ENCODE peak calls at places on chromosomes 7 and 10, in seven cellular contexts. V, W, P, B, I, O and F are unnamed samples.

GRCh38 chr7:44738876-44739665 is 9.6 kb upstream of the ZMIZ2 start:
- DNase-seq in V (no peak), O (no peak), B (no peak), W (no peak), P (no peak), I (no peak), F (no peak)

GRCh38 chr10:21164687-21165086 is 267.6 kb upstream of the NEBL start:
- DNase-seq in P (no peak), I (no peak), B (no peak), W (no peak), O (no peak), V (no peak), F (no peak)

GRCh38 chr7:98354511-98355249 is 46.2 kb downstream of the BAIAP2L1 start:
- DNase-seq in I (peak), V (no peak), O (no peak), P (peak), B (peak), W (no peak), F (peak)

GRCh38 chr7:155170331-155170730 is 100.2 kb downstream of the HTR5A start:
- DNase-seq in V (no peak), I (no peak), W (no peak), O (no peak), B (no peak), P (no peak), F (no peak)

GRCh38 chr10:72846225-72846624 is 47.3 kb upstream of the OIT3 start:
- DNase-seq in P (no peak), O (no peak), W (no peak), B (peak), I (peak), V (no peak), F (peak)

GRCh38 chr7:130084037-130084875 is 13.9 kb downstream of the KLHDC10 start:
- DNase-seq in P (no peak), V (no peak), I (no peak), W (no peak), O (no peak), B (peak), F (no peak)

GRCh38 chr10:43210556-43210955 is 56.3 kb downstream of the RASGEF1A start:
- DNase-seq in P (no peak), W (peak), B (no peak), I (no peak), V (peak), O (no peak), F (no peak)

GRCh38 chr10:85610381-85611092 is 756.1 kb downstream of the GRID1 start:
- DNase-seq in B (no peak), I (no peak), O (no peak), V (no peak), P (no peak), W (no peak), F (no peak)

GRCh38 chr7:104482362-104483042 is 154.1 kb downstream of the LHFPL3 start:
- DNase-seq in I (no peak), O (no peak), W (no peak), P (no peak), V (no peak), B (no peak), F (no peak)

GRCh38 chr10:44465430-44466115 is 80.7 kb upstream of the CXCL12 start:
- DNase-seq in I (no peak), B (peak), P (peak), V (no peak), O (no peak), W (no peak), F (no peak)

GRCh38 chr7:80147543-80148376 is 13.1 kb downstream of the GNAI1 start:
- DNase-seq in B (peak), O (no peak), P (no peak), W (no peak), V (no peak), I (no peak), F (peak)

GRCh38 chr7:23462846-23463245 is 7.4 kb downstream of the IGF2BP3 start:
- DNase-seq in V (no peak), W (no peak), B (peak), I (peak), O (no peak), P (no peak), F (peak)

GRCh38 chr7:155356323-155357105 is 58.8 kb downstream of the INSIG1 start:
- DNase-seq in P (peak), W (no peak), B (no peak), O (no peak), V (peak), I (peak), F (peak)

GRCh38 chr7:159200421-159200820 is 55.8 kb upstream of the VIPR2 start:
- DNase-seq in P (no peak), B (no peak), W (no peak), I (no peak), V (no peak), O (no peak), F (no peak)

GRCh38 chr7:132576723-132577089 is 436 bp upstream of the PLXNA4 start:
- DNase-seq in V (no peak), O (no peak), P (no peak), B (no peak), I (no peak), W (no peak), F (peak)

GRCh38 chr10:12628964-12629766 is 279.8 kb downstream of the CAMK1D start:
- DNase-seq in O (no peak), W (no peak), I (peak), V (no peak), P (no peak), B (peak), F (no peak)

GRCh38 chr7:41824284-41824683 is 121.4 kb upstream of the INHBA start:
- DNase-seq in V (no peak), I (peak), W (no peak), O (no peak), P (no peak), B (peak), F (peak)

GRCh38 chr7:28732037-28732869 is 225.9 kb downstream of the TRIL start:
- DNase-seq in I (peak), P (no peak), W (no peak), B (peak), V (no peak), O (no peak), F (peak)

GRCh38 chr10:48455392-48456151 is 149.1 kb downstream of the MAPK8 start:
- DNase-seq in I (no peak), V (no peak), B (no peak), W (no peak), P (no peak), O (no peak), F (no peak)

GRCh38 chr7:94145602-94146001 is 141.4 kb upstream of the BET1 start:
- DNase-seq in V (no peak), I (no peak), O (no peak), P (no peak), W (no peak), B (no peak), F (peak)

GRCh38 chr7:30135551-30136271 is 925 bp downstream of the MTURN start:
- DNase-seq in O (peak), I (peak), W (peak), P (peak), V (peak), B (peak), F (peak)

GRCh38 chr10:79102056-79102874 is 33.5 kb downstream of the ZMIZ1 start:
- DNase-seq in O (no peak), B (peak), P (peak), I (peak), W (peak), V (peak), F (peak)

GRCh38 chr7:140159487-140159886 is 17.3 kb downstream of the KDM7A start:
- DNase-seq in I (peak), O (no peak), W (no peak), B (peak), P (peak), V (no peak), F (peak)

GRCh38 chr7:17155529-17155928 is 142.9 kb upstream of the AHR start:
- DNase-seq in W (no peak), V (no peak), I (no peak), B (no peak), O (no peak), P (no peak), F (no peak)

GRCh38 chr10:2631557-2631956 is 435.8 kb upstream of the PFKP start:
- DNase-seq in I (no peak), B (no peak), W (no peak), O (no peak), V (no peak), P (no peak), F (no peak)

GRCh38 chr7:11077816-11078215 is 104.1 kb downstream of the PHF14 start:
- DNase-seq in B (peak), P (no peak), W (no peak), O (no peak), V (no peak), I (no peak), F (no peak)

GRCh38 chr7:117834983-117835664 is 38.1 kb downstream of the CTTNBP2 start:
- DNase-seq in I (peak), V (no peak), W (no peak), O (no peak), B (no peak), P (peak), F (no peak)

GRCh38 chr7:14861456-14861855 is 41.1 kb downstream of the DGKB start:
- DNase-seq in O (no peak), B (no peak), V (no peak), W (no peak), P (no peak), I (no peak), F (no peak)

GRCh38 chr7:149175150-149175549 is 20.2 kb upstream of the ZNF282 start:
- DNase-seq in W (no peak), B (no peak), I (no peak), V (no peak), O (no peak), P (no peak), F (no peak)

GRCh38 chr7:55325371-55325792 is 39.8 kb upstream of the LANCL2 start:
- DNase-seq in I (peak), W (peak), B (peak), P (no peak), V (peak), O (no peak), F (peak)

GRCh38 chr10:115483294-115483693 is 390.1 kb downstream of the ATRNL1 start:
- DNase-seq in O (no peak), B (no peak), W (no peak), V (no peak), P (no peak), I (no peak), F (no peak)